ENCODE peak calls at places on chromosome 20, in four cellular contexts. D, B, U and S are unnamed samples. For H3K9me3, the result is how much of the 10 kb centered on the place peaks cover.

GRCh38 chr20:57717797-57718196 is 8.0 kb upstream of the PMEPA1 start:
- ATAC-seq in D (peak), B (no peak), U (no peak), S (no peak)

GRCh38 chr20:48828734-48829460 is 1.1 kb upstream of the PREX1 start:
- ATAC-seq in D (no peak), B (no peak), U (no peak), S (no peak)

GRCh38 chr20:433300-433975 is 25.3 kb downstream of the RBCK1 start:
- ATAC-seq in D (peak), B (peak), U (peak), S (no peak)

GRCh38 chr20:17917832-17918618 is 50.6 kb downstream of the SNX5 start:
- ATAC-seq in D (no peak), B (no peak), U (no peak), S (no peak)

GRCh38 chr20:38770546-38770945 is 22.3 kb downstream of the ACTR5 start:
- ATAC-seq in D (no peak), B (no peak), U (no peak), S (no peak)

GRCh38 chr20:37344506-37345338 is 1.2 kb upstream of the SRC start:
- ATAC-seq in D (peak), B (no peak), U (no peak), S (no peak)

GRCh38 chr20:2911200-2911599 is 37.9 kb downstream of the PTPRA start:
- ATAC-seq in D (no peak), B (no peak), U (no peak), S (no peak)

GRCh38 chr20:32972181-32973076 is 31.8 kb downstream of the SUN5 start:
- ATAC-seq in D (peak), B (no peak), U (peak), S (no peak)

GRCh38 chr20:35617397-35618031 is 1.9 kb downstream of the SPAG4 start:
- ATAC-seq in D (peak), B (peak), U (no peak), S (no peak)

GRCh38 chr20:9493818-9494217 is 20.6 kb upstream of the LAMP5 start:
- ATAC-seq in D (no peak), B (no peak), U (no peak), S (no peak)
- H3K9me3 ChIP-seq in D (under half), B (under half), U (under half), S (under half)

GRCh38 chr20:10667560-10668167 is 6.1 kb downstream of the JAG1 start:
- ATAC-seq in D (peak), B (no peak), U (no peak), S (no peak)

GRCh38 chr20:10670521-10671220 is 3.1 kb downstream of the JAG1 start:
- ATAC-seq in D (no peak), B (no peak), U (no peak), S (no peak)

GRCh38 chr20:10669843-10670446 is 3.9 kb downstream of the JAG1 start:
- ATAC-seq in D (no peak), B (no peak), U (no peak), S (no peak)

GRCh38 chr20:10667077-10667401 is 6.8 kb downstream of the JAG1 start:
- ATAC-seq in D (no peak), B (peak), U (no peak), S (peak)

DNA sequence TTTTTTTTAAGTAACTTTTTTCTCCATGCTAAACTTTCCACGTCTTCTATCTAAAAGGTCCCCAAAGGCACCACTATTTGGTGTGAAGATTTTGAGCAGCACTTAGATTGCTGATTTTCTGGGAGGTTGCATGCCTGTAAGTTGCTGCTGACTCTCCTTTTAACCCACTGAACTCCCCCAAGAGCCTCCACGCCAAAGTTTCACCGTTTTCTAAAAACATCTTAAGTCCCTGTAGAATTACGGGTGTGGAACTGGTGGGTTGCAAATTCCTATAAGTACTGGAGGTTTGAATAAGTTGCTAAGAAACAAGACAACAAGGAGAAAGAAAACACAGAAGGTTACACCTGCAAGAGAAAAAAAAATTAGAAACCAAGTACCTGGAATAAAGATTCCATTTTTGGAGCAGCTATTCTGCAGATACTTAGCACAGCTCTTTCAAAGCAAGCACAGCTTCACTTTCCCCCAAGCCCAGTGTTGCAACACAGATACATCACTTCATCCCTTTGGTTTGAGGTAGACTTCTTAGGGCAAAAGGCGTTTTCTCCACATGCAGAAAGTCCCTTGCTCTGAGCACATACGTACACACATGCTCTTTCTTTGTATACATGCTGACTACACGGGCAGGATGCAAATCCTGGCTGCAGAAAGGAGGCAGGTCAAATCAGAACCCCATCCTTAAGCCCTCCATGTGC is 5.0 kb downstream of the JAG1 start:
- ATAC-seq in D (no peak), B (no peak), U (no peak), S (no peak)
- H3K9me3 ChIP-seq in D (under half), B (under half), U (under half), S (under half)

DNA sequence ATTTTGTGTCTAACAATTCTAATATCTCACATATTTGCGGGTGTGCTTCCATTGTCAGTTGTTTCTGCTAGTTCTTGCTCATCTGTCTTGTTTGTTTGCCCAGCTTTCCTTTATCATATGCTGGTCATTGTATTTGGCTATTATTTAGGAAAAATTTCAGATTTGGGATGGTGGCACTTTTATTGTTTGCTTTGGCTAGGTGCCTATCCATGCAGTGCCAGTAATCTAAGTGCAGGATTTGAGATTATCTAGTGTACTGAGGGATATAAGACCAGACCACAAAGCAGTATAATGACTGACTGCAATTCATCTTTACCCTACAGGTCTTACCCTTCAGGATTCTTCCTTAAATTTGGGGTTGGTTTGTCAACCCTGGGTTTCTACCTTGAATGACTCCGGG is 63.9 kb downstream of the NINL start:
- ATAC-seq in D (no peak), B (no peak), U (no peak), S (no peak)
- H3K9me3 ChIP-seq in D (under half), B (under half), U (under half), S (under half)

GRCh38 chr20:55961351-55962320 is 43.7 kb downstream of the CBLN4 start:
- ATAC-seq in D (no peak), B (no peak), U (no peak), S (peak)
- H3K9me3 ChIP-seq in D (under half), B (under half), U (under half), S (under half)

DNA sequence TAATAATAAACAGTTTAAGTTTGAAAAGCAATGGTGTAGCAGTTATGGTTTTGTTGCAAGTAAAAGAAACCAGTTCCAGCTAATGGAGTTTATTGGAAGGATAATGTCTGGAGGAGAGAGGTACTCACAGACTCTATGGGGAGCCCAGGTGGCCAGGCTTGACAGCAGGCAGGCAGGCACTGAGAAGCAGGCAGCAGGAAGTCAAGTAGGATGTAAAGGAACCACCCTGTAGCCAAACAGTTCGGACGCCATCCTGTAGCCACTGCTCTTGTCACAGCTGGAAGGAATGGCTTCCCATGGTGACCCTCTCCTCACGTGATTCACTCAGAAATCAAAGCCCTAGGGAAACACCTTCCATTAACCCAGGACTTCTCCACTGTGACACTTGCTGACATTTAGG is 96.7 kb upstream of the MC3R start:
- ATAC-seq in D (no peak), B (no peak), U (no peak), S (no peak)
- H3K9me3 ChIP-seq in D (under half), B (under half), U (under half), S (under half)

GRCh38 chr20:15616626-15617025 is 956.6 kb downstream of the KIF16B start:
- ATAC-seq in D (peak), B (no peak), U (no peak), S (no peak)

GRCh38 chr20:15613530-15613929 is 959.7 kb downstream of the KIF16B start:
- ATAC-seq in D (no peak), B (no peak), U (no peak), S (no peak)

GRCh38 chr20:15619816-15620215 is 953.4 kb downstream of the KIF16B start:
- ATAC-seq in D (no peak), B (no peak), U (no peak), S (no peak)

GRCh38 chr20:15618912-15619311 is 954.3 kb downstream of the KIF16B start:
- ATAC-seq in D (no peak), B (no peak), U (no peak), S (no peak)

GRCh38 chr20:15619341-15619740 is 953.9 kb downstream of the KIF16B start:
- ATAC-seq in D (no peak), B (no peak), U (no peak), S (no peak)
- H3K9me3 ChIP-seq in D (under half), B (under half), U (under half), S (under half)

GRCh38 chr20:45758096-45758495 is 33.6 kb downstream of the WFDC3 start:
- ATAC-seq in D (no peak), B (no peak), U (no peak), S (no peak)
- H3K9me3 ChIP-seq in D (under half), B (under half), U (under half), S (under half)